ENCODE peak calls at places on chromosome 4, in eight cellular contexts. I, R, G, U, L, Z, V and N are unnamed samples. For H3K36me3, the result is how much of the 10 kb centered on the place peaks cover.

GRCh38 chr4:3827616-3828492 is 61.7 kb downstream of the ADRA2C start:
- ATAC-seq in I (peak), R (no peak), G (peak), U (peak), L (no peak), Z (peak), V (no peak), N (peak)

GRCh38 chr4:47752214-47752613 is 85.7 kb downstream of the CORIN start:
- ATAC-seq in I (no peak), R (no peak), G (no peak), U (no peak), L (no peak), Z (no peak), V (no peak), N (no peak)

GRCh38 chr4:39812500-39812899 is 114.6 kb downstream of the UBE2K start:
- ATAC-seq in I (no peak), R (no peak), G (no peak), U (no peak), L (no peak), Z (no peak), V (no peak), N (no peak)

GRCh38 chr4:155759372-155760252 is 791 bp downstream of the GUCY1B1 start:
- ATAC-seq in I (peak), R (peak), G (peak), U (no peak), L (peak), Z (peak), V (peak), N (peak)

GRCh38 chr4:141352775-141353544 is 132.3 kb downstream of the ZNF330 start:
- ATAC-seq in I (no peak), R (peak), G (peak), U (no peak), L (no peak), Z (no peak), V (no peak), N (no peak)

GRCh38 chr4:721261-722171 is 15.9 kb downstream of the PCGF3 start:
- ATAC-seq in I (no peak), R (no peak), G (peak), U (no peak), L (no peak), Z (no peak), V (no peak), N (peak)

GRCh38 chr4:25030283-25031076 is at the start of gene LGI2:
- ATAC-seq in I (peak), R (no peak), G (peak), U (no peak), L (peak), Z (peak), V (no peak), N (peak)

GRCh38 chr4:184348311-184349233 is 125.8 kb downstream of the IRF2 start:
- ATAC-seq in I (no peak), R (peak), G (peak), U (no peak), L (no peak), Z (peak), V (no peak), N (no peak)

GRCh38 chr4:89657931-89658700 is 178.8 kb downstream of the SNCA start:
- ATAC-seq in I (no peak), R (no peak), G (no peak), U (peak), L (no peak), Z (no peak), V (peak), N (no peak)

GRCh38 chr4:174107749-174108354 is 175.6 kb downstream of the FBXO8 start:
- ATAC-seq in I (no peak), R (peak), G (no peak), U (no peak), L (peak), Z (no peak), V (no peak), N (no peak)

GRCh38 chr4:170145120-170145519 is 55.4 kb upstream of the AADAT start:
- ATAC-seq in I (no peak), R (no peak), G (no peak), U (peak), L (no peak), Z (no peak), V (no peak), N (no peak)

GRCh38 chr4:98688416-98689290 is 30.2 kb upstream of the TSPAN5 start:
- ATAC-seq in I (peak), R (peak), G (no peak), U (peak), L (no peak), Z (no peak), V (peak), N (no peak)

GRCh38 chr4:10006604-10007435 is 14.5 kb downstream of the SLC2A9 start:
- ATAC-seq in I (peak), R (no peak), G (peak), U (peak), L (peak), Z (peak), V (peak), N (peak)

GRCh38 chr4:61619528-61619927 is 419.4 kb downstream of the ADGRL3 start:
- ATAC-seq in I (no peak), R (no peak), G (no peak), U (no peak), L (peak), Z (peak), V (peak), N (no peak)

GRCh38 chr4:94660614-94661013 is 97.1 kb upstream of the BMPR1B start:
- ATAC-seq in I (no peak), R (no peak), G (no peak), U (no peak), L (no peak), Z (no peak), V (no peak), N (no peak)

GRCh38 chr4:119683518-119683917 is 54.9 kb upstream of the PDE5A start:
- ATAC-seq in I (peak), R (no peak), G (peak), U (no peak), L (no peak), Z (no peak), V (no peak), N (peak)

GRCh38 chr4:183553601-183554345 is 48.9 kb downstream of the ING2 start:
- ATAC-seq in I (no peak), R (no peak), G (peak), U (no peak), L (no peak), Z (no peak), V (no peak), N (peak)

GRCh38 chr4:16952896-16953605 is 54.6 kb upstream of the LDB2 start:
- ATAC-seq in I (no peak), R (no peak), G (no peak), U (no peak), L (no peak), Z (no peak), V (no peak), N (no peak)

GRCh38 chr4:76545161-76545884 is 110.3 kb downstream of the SHROOM3 start:
- ATAC-seq in I (no peak), R (no peak), G (no peak), U (no peak), L (no peak), Z (no peak), V (peak), N (no peak)

GRCh38 chr4:69330345-69330744 is 50.1 kb downstream of the UGT2B28 start:
- ATAC-seq in I (no peak), R (no peak), G (no peak), U (no peak), L (no peak), Z (no peak), V (no peak), N (no peak)

GRCh38 chr4:102789317-102789717 is 28.5 kb upstream of the MANBA start:
- ATAC-seq in I (peak), R (peak), G (no peak), U (peak), L (no peak), Z (no peak), V (peak), N (no peak)

GRCh38 chr4:85556293-85556692 is 81.3 kb downstream of the ARHGAP24 start:
- ATAC-seq in I (no peak), R (no peak), G (no peak), U (no peak), L (no peak), Z (no peak), V (peak), N (no peak)

GRCh38 chr4:139229534-139230039 is 50.4 kb downstream of the MGARP start:
- ATAC-seq in I (peak), R (peak), G (peak), U (peak), L (peak), Z (peak), V (peak), N (peak)

GRCh38 chr4:108094923-108095482 is 73.7 kb downstream of the LEF1 start:
- ATAC-seq in I (no peak), R (peak), G (no peak), U (no peak), L (no peak), Z (no peak), V (no peak), N (no peak)

GRCh38 chr4:152992027-152992426 is 55.9 kb downstream of the FHDC1 start:
- ATAC-seq in I (no peak), R (no peak), G (no peak), U (no peak), L (no peak), Z (no peak), V (no peak), N (no peak)

GRCh38 chr4:77776182-77777134 is 42.7 kb downstream of the CNOT6L start:
- ATAC-seq in I (no peak), R (no peak), G (no peak), U (no peak), L (no peak), Z (no peak), V (no peak), N (no peak)

GRCh38 chr4:173317003-173317402 is 17.2 kb downstream of the HMGB2 start:
- ATAC-seq in I (peak), R (peak), G (no peak), U (peak), L (peak), Z (peak), V (peak), N (no peak)

GRCh38 chr4:154960476-154960875 is 179.4 kb downstream of the RBM46 start:
- ATAC-seq in I (no peak), R (no peak), G (no peak), U (no peak), L (no peak), Z (no peak), V (peak), N (no peak)

GRCh38 chr4:74623041-74623440 is 171.3 kb downstream of the BTC start:
- ATAC-seq in I (peak), R (peak), G (peak), U (peak), L (peak), Z (peak), V (peak), N (no peak)

GRCh38 chr4:147566762-147567161 is 50.4 kb upstream of the TMEM184C start:
- ATAC-seq in I (no peak), R (no peak), G (no peak), U (no peak), L (peak), Z (no peak), V (no peak), N (no peak)

GRCh38 chr4:73836373-73837269 is at the start of gene CXCL6:
- ATAC-seq in I (peak), R (no peak), G (peak), U (no peak), L (peak), Z (no peak), V (no peak), N (peak)

DNA sequence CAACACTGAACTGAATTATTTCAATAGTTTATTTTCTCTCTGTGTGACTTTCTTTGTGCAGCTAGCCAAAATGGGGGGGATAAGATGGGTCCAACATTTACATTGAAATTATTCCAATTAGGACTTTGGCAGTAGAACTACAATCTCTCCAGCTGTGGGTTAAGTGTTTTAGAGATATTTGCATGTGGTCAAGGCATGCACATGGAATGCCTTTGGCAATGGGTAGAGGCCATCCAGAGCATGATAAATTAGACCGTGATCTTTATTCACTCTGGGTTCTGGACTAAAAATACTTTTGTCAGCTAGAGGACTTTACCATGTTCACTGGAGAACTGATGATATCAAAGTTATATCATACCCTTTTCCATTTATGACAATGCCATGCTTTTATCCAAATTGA is 107.9 kb upstream of the ELOVL6 start:
- ATAC-seq in I (no peak), R (no peak), G (no peak), U (no peak), L (no peak), Z (no peak), V (no peak), N (no peak)
- TF ChIP-seq POLR2AphosphoS5 in I (no peak), R (no peak), G (no peak), U (no peak), L (no peak), Z (no peak), V (no peak), N (no peak)

DNA sequence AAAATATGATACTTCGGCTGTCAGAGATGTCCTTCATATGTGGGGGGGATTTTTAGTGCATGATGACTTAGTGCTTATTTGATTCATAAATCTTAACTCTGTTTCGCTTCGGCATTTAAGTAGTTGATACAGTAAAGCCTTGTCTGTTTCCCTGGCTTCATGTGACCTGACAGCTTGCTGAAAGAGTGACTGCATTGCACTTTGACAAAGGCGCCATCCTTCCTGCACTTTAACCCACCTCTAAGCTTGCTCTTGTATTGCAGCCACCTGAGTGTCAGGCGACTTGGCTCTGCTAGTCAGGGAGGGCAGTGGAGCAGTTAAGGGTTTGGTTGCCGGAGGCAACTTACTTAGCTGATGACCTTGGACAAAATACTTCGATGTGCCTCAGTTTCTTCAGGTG is 65.5 kb downstream of the PTTG2 start:
- ATAC-seq in I (no peak), R (no peak), G (no peak), U (no peak), L (no peak), Z (peak), V (no peak), N (no peak)
- H3K36me3 ChIP-seq in I (under half), R (under half), G (under half), U (under half), L (under half), Z (under half), V (under half), N (under half)

GRCh38 chr4:57065730-57066482 is 44.3 kb downstream of the IGFBP7 start:
- ATAC-seq in I (no peak), R (no peak), G (no peak), U (no peak), L (no peak), Z (peak), V (no peak), N (no peak)
- H3K27ac ChIP-seq in I (no peak), R (no peak), G (peak), U (no peak), L (no peak), Z (no peak), V (no peak), N (peak)

GRCh38 chr4:26176621-26177121 is 144.1 kb upstream of the RBPJ start:
- ATAC-seq in I (no peak), R (no peak), G (peak), U (no peak), L (no peak), Z (no peak), V (no peak), N (no peak)
- TF ChIP-seq POLR2AphosphoS5 in I (no peak), R (no peak), G (no peak), U (no peak), L (no peak), Z (no peak), V (no peak), N (no peak)

GRCh38 chr4:186702940-186703339 is 20.7 kb downstream of the FAT1 start:
- ATAC-seq in I (no peak), R (no peak), G (no peak), U (no peak), L (no peak), Z (no peak), V (no peak), N (no peak)
- H3K36me3 ChIP-seq in I (under half), R (under half), G (under half), U (under half), L (under half), Z (half or more), V (under half), N (under half)